ENCODE peak calls at places on chromosomes 16 and 17, in five cellular contexts. One of them, this sample, is unnamed.

GRCh38 chr17:40796846-40797245 is 2.9 kb downstream of the KRT28 start:
- ATAC-seq in HepG2: peak; percentile 78
- ATAC-seq in gastroesophageal sphincter: no peak
- ATAC-seq in lower lobe of right lung: no peak
- ATAC-seq in Right ventricle myocardium inferior: no peak
- ATAC-seq in this sample: no peak

GRCh38 chr16:7775072-7775488 is 442.4 kb downstream of the RBFOX1 start:
- ATAC-seq in HepG2: no peak
- ATAC-seq in gastroesophageal sphincter: no peak
- ATAC-seq in lower lobe of right lung: no peak
- ATAC-seq in Right ventricle myocardium inferior: no peak
- ATAC-seq in this sample: no peak

GRCh38 chr16:30982548-30983288 is 2.3 kb upstream of the HSD3B7 start:
- ATAC-seq in HepG2: no peak
- ATAC-seq in gastroesophageal sphincter: peak; percentile 49
- ATAC-seq in lower lobe of right lung: no peak
- ATAC-seq in Right ventricle myocardium inferior: peak; percentile 51
- ATAC-seq in this sample: no peak

GRCh38 chr17:66667491-66668030 is 167.4 kb upstream of the CACNG5 start:
- ATAC-seq in HepG2: no peak
- ATAC-seq in gastroesophageal sphincter: no peak
- ATAC-seq in lower lobe of right lung: no peak
- ATAC-seq in Right ventricle myocardium inferior: no peak
- ATAC-seq in this sample: peak; percentile 90

GRCh38 chr16:50390914-50391700 is 22.3 kb upstream of the BRD7 start:
- ATAC-seq in HepG2: no peak
- ATAC-seq in gastroesophageal sphincter: no peak
- ATAC-seq in lower lobe of right lung: no peak
- ATAC-seq in Right ventricle myocardium inferior: no peak
- ATAC-seq in this sample: no peak

GRCh38 chr17:81238815-81239713 is at the start of the genes NDUFAF8 and TEPSIN:
- ATAC-seq in HepG2: peak; percentile 95
- ATAC-seq in gastroesophageal sphincter: peak; percentile 98
- ATAC-seq in lower lobe of right lung: peak; percentile 98
- ATAC-seq in Right ventricle myocardium inferior: peak; percentile 98
- ATAC-seq in this sample: peak; percentile 99

GRCh38 chr17:21419299-21420239 is 43.4 kb downstream of the KCNJ12 start:
- ATAC-seq in HepG2: no peak
- ATAC-seq in gastroesophageal sphincter: no peak
- ATAC-seq in lower lobe of right lung: no peak
- ATAC-seq in Right ventricle myocardium inferior: peak; percentile 29
- ATAC-seq in this sample: peak; percentile 34

GRCh38 chr17:67477687-67478086 is 100.6 kb downstream of the PITPNC1 start:
- ATAC-seq in HepG2: peak; percentile 45
- ATAC-seq in gastroesophageal sphincter: no peak
- ATAC-seq in lower lobe of right lung: no peak
- ATAC-seq in Right ventricle myocardium inferior: no peak
- ATAC-seq in this sample: peak; percentile 86

GRCh38 chr17:19569785-19570496 is 36.3 kb downstream of the SLC47A1 start:
- ATAC-seq in HepG2: no peak
- ATAC-seq in gastroesophageal sphincter: no peak
- ATAC-seq in lower lobe of right lung: no peak
- ATAC-seq in Right ventricle myocardium inferior: no peak
- ATAC-seq in this sample: no peak

This sample was measured in activated T-helper 17 cell treated with anti-CD3 and anti-CD28 coated beads, Interleukin-2, amount 50 U/mL, for 72 hours.